ENCODE peak calls at places on chromosomes 13 and 19, in four cellular contexts. T is caudate nucleus, Q is NCI-H446, E is tibial artery. Z is an unnamed sample.

GRCh38 chr13:50357586-50358118 is 342.4 kb downstream of the KCNRG start:
- DNase-seq in T (no peak), Q (peak), E (no peak), Z (no peak)

GRCh38 chr19:1291761-1292418 is 6.2 kb downstream of the EFNA2 start:
- DNase-seq in T (peak), Q (no peak), E (no peak), Z (no peak)

GRCh38 chr13:30581582-30581981 is 36.1 kb upstream of the USPL1 start:
- DNase-seq in T (no peak), Q (no peak), E (no peak), Z (no peak)

GRCh38 chr19:32012886-32013635 is 332.3 kb upstream of the ZNF507 start:
- DNase-seq in T (no peak), Q (no peak), E (no peak), Z (no peak)

GRCh38 chr19:34555447-34555846 is 73.9 kb downstream of the WTIP start:
- DNase-seq in T (no peak), Q (no peak), E (no peak), Z (no peak)

GRCh38 chr19:15253076-15253475 is 20.8 kb upstream of the EPHX3 start:
- DNase-seq in T (no peak), Q (no peak), E (no peak), Z (no peak)

GRCh38 chr13:45833242-45833641 is 18.3 kb downstream of the SIAH3 start:
- DNase-seq in T (no peak), Q (no peak), E (no peak), Z (no peak)

GRCh38 chr13:110475550-110476219 is 85.8 kb downstream of the RAB20 start:
- DNase-seq in T (no peak), Q (no peak), E (no peak), Z (no peak)

GRCh38 chr13:24625324-24625723 is 54.9 kb upstream of the ATP12A start:
- DNase-seq in T (no peak), Q (no peak), E (no peak), Z (no peak)

GRCh38 chr13:61183670-61184069 is 232.0 kb downstream of the PCDH20 start:
- DNase-seq in T (no peak), Q (no peak), E (no peak), Z (no peak)

Z was measured in left lung.